ENCODE peak calls at places on chromosome 10, in four cellular contexts. Z is GM12878, T is SK-N-SH, V is K562. Y is an unnamed sample.

GRCh38 chr10:14659626-14660196 is 115.0 kb downstream of the FAM107B start:
- DNase-seq in Z (peak; percentile 88), T (no peak), V (no peak), Y (no peak)

GRCh38 chr10:49629286-49629915 is 15.6 kb downstream of the CHAT start:
- DNase-seq in Z (no peak), T (peak; percentile 68), V (no peak), Y (no peak)

GRCh38 chr10:104318810-104319684 is 19.2 kb downstream of the ITPRIP start:
- DNase-seq in Z (no peak), T (no peak), V (no peak), Y (no peak)

GRCh38 chr10:69407621-69408301 is 9.0 kb downstream of the TACR2 start:
- DNase-seq in Z (no peak), T (peak; percentile 74), V (peak; percentile 56), Y (peak; percentile 65)

GRCh38 chr10:33009244-33010131 is 51.5 kb upstream of the ITGB1 start:
- DNase-seq in Z (no peak), T (no peak), V (no peak), Y (no peak)

GRCh38 chr10:32938554-32939061 is 19.4 kb downstream of the ITGB1 start:
- DNase-seq in Z (no peak), T (peak; percentile 70), V (no peak), Y (no peak)

GRCh38 chr10:1605999-1606940 is 131.1 kb downstream of the ADARB2 start:
- DNase-seq in Z (no peak), T (no peak), V (no peak), Y (no peak)

GRCh38 chr10:62492012-62492869 is 118.1 kb downstream of the ZNF365 start:
- DNase-seq in Z (peak; percentile 25), T (no peak), V (no peak), Y (no peak)

GRCh38 chr10:84224411-84225028 is 824 bp downstream of the LRIT2 start:
- DNase-seq in Z (no peak), T (no peak), V (peak; percentile 54), Y (no peak)

GRCh38 chr10:88893611-88894010 is 13.6 kb downstream of the STAMBPL1 start:
- DNase-seq in Z (no peak), T (no peak), V (no peak), Y (no peak)

GRCh38 chr10:33209777-33210176 is 124.7 kb downstream of the NRP1 start:
- DNase-seq in Z (no peak), T (no peak), V (no peak), Y (no peak)

GRCh38 chr10:88616250-88616977 is 29.9 kb downstream of the LIPJ start:
- DNase-seq in Z (no peak), T (no peak), V (no peak), Y (no peak)

GRCh38 chr10:12849351-12850181 is 151.9 kb downstream of the CCDC3 start:
- DNase-seq in Z (no peak), T (peak; percentile 52), V (no peak), Y (no peak)

GRCh38 chr10:72730462-72730861 is 38.5 kb downstream of the MCU start:
- DNase-seq in Z (no peak), T (no peak), V (no peak), Y (no peak)

GRCh38 chr10:120186506-120186905 is 270.5 kb upstream of the PLPP4 start:
- DNase-seq in Z (no peak), T (no peak), V (no peak), Y (no peak)

GRCh38 chr10:31347705-31348104 is 28.7 kb downstream of the ZEB1 start:
- DNase-seq in Z (no peak), T (no peak), V (no peak), Y (no peak)

GRCh38 chr10:94997763-94998174 is 59.3 kb downstream of the CYP2C9 start:
- DNase-seq in Z (no peak), T (no peak), V (no peak), Y (peak; percentile 61)

GRCh38 chr10:69421611-69422308 is 5.0 kb upstream of the TACR2 start:
- DNase-seq in Z (no peak), T (no peak), V (no peak), Y (no peak)

GRCh38 chr10:101224910-101225823 is 4.1 kb downstream of the LBX1 start:
- DNase-seq in Z (no peak), T (peak; percentile 64), V (no peak), Y (no peak)

GRCh38 chr10:62852961-62853702 is 37.0 kb upstream of the EGR2 start:
- DNase-seq in Z (peak; percentile 75), T (no peak), V (no peak), Y (no peak)

GRCh38 chr10:51937736-51938135 is 238.3 kb upstream of the CSTF2T start:
- DNase-seq in Z (no peak), T (no peak), V (no peak), Y (no peak)

GRCh38 chr10:34637419-34637911 is 177.6 kb downstream of the PARD3 start:
- DNase-seq in Z (peak; percentile 40), T (peak; percentile 67), V (peak; percentile 57), Y (peak; percentile 98)

GRCh38 chr10:132001238-132001977 is 19.7 kb upstream of the BNIP3 start:
- DNase-seq in Z (no peak), T (no peak), V (peak; percentile 24), Y (peak; percentile 64)

GRCh38 chr10:7432884-7433726 is 22.3 kb upstream of the SFMBT2 start:
- DNase-seq in Z (no peak), T (no peak), V (no peak), Y (no peak)

GRCh38 chr10:529831-530230 is 159.6 kb downstream of the DIP2C start:
- DNase-seq in Z (no peak), T (no peak), V (no peak), Y (no peak)

GRCh38 chr10:97701438-97702064 is 12.0 kb upstream of the MARVELD1 start:
- DNase-seq in Z (no peak), T (peak; percentile 78), V (peak; percentile 55), Y (no peak)

GRCh38 chr10:21572578-21572977 is 38.5 kb downstream of the MLLT10 start:
- DNase-seq in Z (no peak), T (no peak), V (no peak), Y (no peak)

GRCh38 chr10:15141136-15142067 is 27.1 kb downstream of the NMT2 start:
- DNase-seq in Z (peak; percentile 85), T (no peak), V (no peak), Y (no peak)

GRCh38 chr10:25177754-25178135 is 2.9 kb downstream of the GPR158 start:
- DNase-seq in Z (no peak), T (no peak), V (no peak), Y (no peak)

GRCh38 chr10:120402358-120402757 is 54.7 kb upstream of the PLPP4 start:
- DNase-seq in Z (no peak), T (no peak), V (no peak), Y (peak; percentile 13)

GRCh38 chr10:52939894-52940293 is 167.3 kb upstream of the MBL2 start:
- DNase-seq in Z (no peak), T (no peak), V (no peak), Y (no peak)

GRCh38 chr10:51201947-51202346 is 127.7 kb downstream of the PRKG1 start:
- DNase-seq in Z (no peak), T (no peak), V (no peak), Y (no peak)

DNA sequence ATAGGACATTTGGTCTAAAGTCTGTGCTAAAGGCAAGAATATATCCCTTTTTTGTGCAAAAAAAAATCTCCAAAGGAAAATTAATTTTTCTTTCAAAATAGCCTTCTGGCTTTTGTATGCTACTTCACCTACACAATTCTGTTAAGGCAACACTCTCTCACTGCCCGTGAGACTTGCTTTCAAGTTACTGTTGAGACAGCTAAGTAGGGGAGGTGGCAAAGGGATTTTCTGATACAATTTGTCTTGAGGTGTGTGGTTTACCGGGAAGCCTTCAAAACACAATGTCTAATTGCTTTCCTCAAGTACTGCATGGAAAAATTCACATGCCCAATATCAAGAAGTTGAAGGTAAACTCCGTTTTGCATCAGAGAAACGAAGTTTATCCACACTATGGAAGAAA is 50.8 kb upstream of the RSU1 start:
- DNase-seq in Z (no peak), T (no peak), V (no peak), Y (no peak)
- TF ChIP-seq NRF1 in Z (no peak), T (no peak), V (no peak), Y (no peak)

DNA sequence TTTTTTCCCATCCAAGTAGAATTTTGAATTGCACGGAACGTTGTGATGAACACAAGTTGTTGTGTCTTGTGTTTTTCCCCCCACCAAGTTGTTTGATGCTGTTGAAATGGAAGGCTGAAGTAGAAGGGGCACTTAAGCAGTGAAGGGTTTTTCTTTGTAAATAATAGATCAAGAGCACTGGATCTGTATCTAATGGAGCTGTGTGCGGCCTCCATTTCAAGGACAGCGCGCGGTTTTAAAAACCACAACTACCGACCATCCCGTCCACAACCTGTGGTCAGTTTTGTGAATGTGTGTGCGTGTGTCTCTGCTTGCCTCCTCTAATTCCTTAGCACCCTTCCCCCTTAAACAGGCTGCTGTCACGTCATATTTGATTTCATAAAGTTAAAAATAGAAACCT is 165.5 kb downstream of the TCF7L2 start:
- DNase-seq in Z (no peak), T (no peak), V (no peak), Y (no peak)
- TF ChIP-seq NRF1 in Z (no peak), T (no peak), V (no peak), Y (no peak)

GRCh38 chr10:45418859-45419672 is 45.0 kb downstream of the ALOX5 start:
- DNase-seq in Z (peak; percentile 51), T (peak; percentile 91), V (peak; percentile 8), Y (peak; percentile 78)

GRCh38 chr10:45419673-45420020 is 45.6 kb downstream of the ALOX5 start:
- DNase-seq in Z (no peak), T (peak; percentile 59), V (peak; percentile 7), Y (no peak)

GRCh38 chr10:45421231-45422097 is 47.4 kb downstream of the ALOX5 start:
- DNase-seq in Z (no peak), T (no peak), V (peak; percentile 9), Y (no peak)

GRCh38 chr10:45422207-45422606 is 48.2 kb downstream of the ALOX5 start:
- DNase-seq in Z (no peak), T (no peak), V (no peak), Y (no peak)

DNA sequence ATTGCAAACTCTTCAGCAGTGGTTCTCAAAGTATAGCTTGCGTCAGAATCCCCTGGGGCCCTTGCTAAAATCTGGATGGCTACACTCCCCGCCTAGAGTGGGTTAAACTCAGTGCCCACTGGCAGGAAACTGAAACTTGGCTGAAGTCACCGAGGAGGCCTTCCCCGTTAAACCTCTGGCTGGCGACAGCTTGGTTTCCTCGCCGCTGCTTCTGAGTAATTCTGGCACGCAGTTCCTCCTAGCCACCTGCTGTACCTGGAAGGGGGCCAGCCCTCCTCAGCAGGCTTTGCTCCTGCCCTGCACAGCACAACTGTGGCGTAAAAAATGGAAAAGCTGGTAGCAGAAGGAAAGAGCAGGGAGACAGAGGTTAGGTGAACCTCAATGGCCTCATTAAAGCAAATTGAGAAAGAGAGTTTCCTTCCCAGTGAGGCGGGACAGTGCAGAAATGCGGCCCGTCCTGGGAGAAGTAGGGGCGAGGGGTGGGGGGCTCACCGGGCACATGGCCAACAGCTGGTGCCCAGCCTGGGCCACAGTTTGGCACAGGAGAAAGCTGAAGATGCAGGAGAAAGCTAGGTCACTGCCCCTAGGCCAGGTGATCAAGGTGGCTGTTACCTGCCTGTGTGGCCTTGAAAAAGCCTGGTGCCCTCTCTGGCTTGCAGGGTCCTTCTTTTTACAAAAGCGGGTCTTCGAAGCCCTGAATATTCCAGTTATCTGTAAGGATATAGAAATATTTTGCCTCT is 46.6 kb downstream of the ALOX5 start:
- DNase-seq in Z (peak; percentile 90), T (no peak), V (peak; percentile 8), Y (no peak)
- TF ChIP-seq NRF1 in Z (no peak), T (no peak), V (no peak), Y (no peak)

DNA sequence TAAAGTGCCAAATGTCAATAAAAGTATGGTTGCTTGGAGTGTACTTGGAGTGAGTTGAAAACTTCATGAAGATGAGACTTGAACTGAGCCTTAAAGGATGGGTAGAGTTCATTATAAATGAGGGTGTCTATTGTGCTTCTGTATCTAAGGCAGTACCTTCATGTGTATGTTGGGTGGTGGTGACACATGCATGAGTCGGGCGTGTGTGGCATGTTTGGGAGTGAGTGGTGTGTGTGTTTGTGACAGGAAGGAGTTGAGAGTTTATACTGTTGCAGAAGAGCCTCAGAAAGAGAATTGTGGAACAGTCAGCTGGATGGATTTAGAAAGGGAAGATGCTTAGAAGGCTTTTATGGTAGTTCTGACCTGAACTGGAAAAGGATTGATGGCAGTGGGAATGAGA is 6.0 kb upstream of the ZRANB1 start:
- DNase-seq in Z (no peak), T (no peak), V (peak; percentile 1), Y (no peak)
- TF ChIP-seq NRF1 in Z (no peak), T (no peak), V (no peak), Y (no peak)

Y was measured in H1.